ENCODE peak calls at places on chromosomes 16 and 17, in nine cellular contexts. P, A, T, F, K, L, Q, O and N are unnamed samples.

GRCh38 chr17:9941305-9941704 is 36.2 kb upstream of the RCVRN start:
- DNase-seq in O (no peak), A (no peak), K (no peak), Q (no peak), T (no peak), P (no peak), L (no peak), F (no peak), N (no peak)

GRCh38 chr16:85583491-85584181 is 29.5 kb upstream of the GSE1 start:
- DNase-seq in P (no peak), K (peak; percentile 66), F (peak; percentile 63), O (peak; percentile 69), A (peak; percentile 46), T (peak; percentile 46), L (no peak), Q (no peak), N (no peak)

GRCh38 chr16:79076039-79076767 is 524.3 kb downstream of the MAF start:
- DNase-seq in K (peak; percentile 71), Q (no peak), A (no peak), F (no peak), P (no peak), L (no peak), O (no peak), T (no peak), N (no peak)

GRCh38 chr17:44390250-44390649 is 801 bp upstream of the ITGA2B start:
- DNase-seq in L (no peak), T (no peak), A (no peak), Q (no peak), O (no peak), K (no peak), P (no peak), F (no peak), N (no peak)

GRCh38 chr16:27366687-27367462 is 35.1 kb upstream of the IL21R start:
- DNase-seq in K (peak; percentile 49), L (no peak), F (no peak), O (no peak), P (no peak), T (no peak), A (no peak), Q (no peak), N (no peak)

GRCh38 chr16:2365895-2366294 is 25.4 kb upstream of the ABCA3 start:
- DNase-seq in K (no peak), A (no peak), T (no peak), Q (no peak), L (no peak), P (no peak), F (peak; percentile 79), O (peak; percentile 74), N (no peak)

GRCh38 chr17:49850772-49851386 is 3.0 kb upstream of the TAC4 start:
- DNase-seq in K (peak; percentile 13), T (peak; percentile 33), O (no peak), P (no peak), F (no peak), L (peak; percentile 40), Q (no peak), A (no peak), N (no peak)

GRCh38 chr17:58531661-58532554 is 17.5 kb upstream of the MTMR4 start:
- DNase-seq in K (peak; percentile 50), A (peak; percentile 66), T (peak; percentile 83), L (peak; percentile 83), Q (peak; percentile 65), F (peak; percentile 26), P (no peak), O (no peak), N (peak; percentile 74)

GRCh38 chr17:3852561-3852960 is 6.5 kb upstream of the NCBP3 start:
- DNase-seq in O (no peak), F (peak; percentile 46), T (no peak), K (no peak), A (no peak), P (no peak), Q (no peak), L (no peak), N (no peak)

GRCh38 chr17:6757747-6758146 is 1.9 kb downstream of the XAF1 start:
- DNase-seq in O (no peak), L (no peak), P (no peak), A (no peak), F (no peak), Q (no peak), T (no peak), K (no peak), N (no peak)

GRCh38 chr16:57730771-57731730 is 4.5 kb upstream of the KATNB1 start:
- DNase-seq in T (no peak), L (no peak), A (no peak), P (no peak), K (no peak), Q (no peak), F (no peak), O (no peak), N (no peak)

GRCh38 chr16:68700120-68700519 is 37.0 kb upstream of the CDH1 start:
- DNase-seq in L (no peak), K (no peak), T (no peak), Q (no peak), A (no peak), P (no peak), O (no peak), F (peak; percentile 58), N (no peak)

GRCh38 chr17:41865596-41865893 is 322 bp upstream of the KLHL11 start:
- DNase-seq in F (no peak), K (no peak), O (no peak), T (no peak), A (no peak), L (no peak), Q (no peak), P (no peak), N (no peak)

GRCh38 chr16:87132361-87133014 is 184.7 kb downstream of the C16orf95 start:
- DNase-seq in A (no peak), F (peak; percentile 87), T (no peak), P (no peak), L (no peak), K (no peak), Q (no peak), O (peak; percentile 57), N (no peak)

GRCh38 chr16:58488531-58488930 is 11.4 kb upstream of the NDRG4 start:
- DNase-seq in A (no peak), P (no peak), L (no peak), F (no peak), O (no peak), Q (no peak), T (no peak), K (no peak), N (no peak)

GRCh38 chr17:17778308-17779014 is 58.3 kb downstream of the SREBF1 start:
- DNase-seq in K (no peak), T (no peak), P (peak; percentile 54), A (peak; percentile 39), L (no peak), Q (peak; percentile 92), O (peak; percentile 90), F (peak; percentile 78), N (no peak)

GRCh38 chr17:58328195-58329034 is at the start of gene TSPOAP1:
- DNase-seq in O (no peak), L (peak; percentile 86), K (peak; percentile 94), T (peak; percentile 77), Q (no peak), F (no peak), A (peak; percentile 76), P (no peak), N (peak; percentile 85)

GRCh38 chr16:12182202-12182601 is 205.7 kb downstream of the SNX29 start:
- DNase-seq in L (no peak), P (no peak), O (no peak), F (no peak), Q (no peak), K (no peak), A (no peak), T (no peak), N (no peak)

DNA sequence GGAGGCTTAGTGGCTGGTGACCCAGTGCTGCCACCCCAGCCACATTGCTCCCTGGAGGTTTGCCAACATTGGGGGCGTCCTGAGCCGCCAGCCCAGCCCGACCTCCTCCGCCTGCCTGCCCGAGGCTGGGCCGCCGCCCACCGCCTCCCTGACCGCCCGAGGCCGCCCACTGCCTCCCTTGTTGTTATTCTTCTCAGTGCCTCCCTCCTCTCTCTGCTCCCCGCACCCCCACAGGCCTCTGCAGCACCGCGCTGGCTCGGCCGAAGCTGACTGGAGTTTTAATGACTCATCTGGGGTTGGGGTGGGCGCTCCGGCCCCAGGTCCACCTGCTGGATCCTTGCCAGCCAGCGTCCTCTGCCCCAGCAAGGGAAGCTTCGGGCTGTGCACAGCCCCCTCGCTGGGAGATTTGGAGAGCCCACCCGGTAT is 102.5 kb downstream of the RBFOX3 start:
- DNase-seq in T (no peak), P (no peak), Q (no peak), A (no peak), K (no peak), O (no peak), F (no peak), L (no peak), N (no peak)
- TF ChIP-seq CTCF in T (no peak), P (no peak), Q (no peak), A (no peak), K (no peak), O (no peak), F (no peak), L (no peak), N (no peak)

GRCh38 chr16:49608095-49608494 is 234.5 kb downstream of the C16orf78 start:
- DNase-seq in T (peak; percentile 56), L (no peak), P (no peak), Q (no peak), K (no peak), O (no peak), A (peak; percentile 40), F (peak; percentile 13), N (no peak)

GRCh38 chr16:49605536-49606241 is 232.1 kb downstream of the C16orf78 start:
- DNase-seq in A (no peak), K (no peak), T (no peak), L (no peak), F (no peak), P (no peak), O (no peak), Q (no peak), N (no peak)

GRCh38 chr16:49604602-49605001 is 231.0 kb downstream of the C16orf78 start:
- DNase-seq in K (no peak), A (no peak), T (no peak), P (no peak), O (no peak), F (no peak), L (no peak), Q (no peak), N (no peak)

GRCh38 chr16:49603956-49604355 is 230.4 kb downstream of the C16orf78 start:
- DNase-seq in O (no peak), L (no peak), T (no peak), K (no peak), F (no peak), A (no peak), P (no peak), Q (no peak), N (no peak)

GRCh38 chr16:49608801-49609200 is 235.2 kb downstream of the C16orf78 start:
- DNase-seq in A (peak; percentile 68), P (no peak), L (peak; percentile 60), F (peak; percentile 83), Q (no peak), T (no peak), K (no peak), O (peak; percentile 74), N (no peak)
- TF ChIP-seq CTCF in A (peak; percentile 97), P (no peak), L (peak; percentile 76), F (peak; percentile 85), Q (no peak), T (peak; percentile 61), K (no peak), O (peak; percentile 87), N (no peak)

GRCh38 chr16:19410435-19411153 is 7.1 kb upstream of the TMC5 start:
- DNase-seq in K (peak; percentile 13), T (peak; percentile 63), Q (no peak), F (no peak), L (peak; percentile 88), O (no peak), A (peak; percentile 25), P (peak; percentile 46), N (peak; percentile 66)
- TF ChIP-seq CTCF in K (peak; percentile 13), T (peak; percentile 20), Q (no peak), F (no peak), L (peak; percentile 37), O (no peak), A (no peak), P (no peak), N (no peak)

GRCh38 chr17:37506678-37507077 is 17.0 kb downstream of the DUSP14 start:
- DNase-seq in A (peak; percentile 59), K (peak; percentile 52), Q (no peak), T (peak; percentile 41), P (no peak), F (peak; percentile 60), O (no peak), L (peak; percentile 91), N (peak; percentile 72)
- TF ChIP-seq CTCF in A (peak; percentile 72), K (peak; percentile 46), Q (no peak), T (peak; percentile 52), P (no peak), F (peak; percentile 75), O (peak; percentile 65), L (peak; percentile 64), N (peak; percentile 78)